ENCODE peak calls at places on chromosomes 4 and X, in eight cellular contexts. One of them, this sample, is unnamed.

GRCh38 chrX:107857815-107858214 is 32.1 kb downstream of the MID2 start:
- DNase-seq in LHCN-M2: no peak
- DNase-seq in tibial artery: no peak
- DNase-seq in astrocyte: no peak
- DNase-seq in stimulated activated CD8-positive, alpha-beta memory T cell treated with anti-CD3 and anti-CD28 coated beads, Interleukin-7, amount 100 ng/mL, for 24 hours: no peak
- DNase-seq in lung: no peak
- DNase-seq in WTC11: no peak
- DNase-seq in right lobe of liver: no peak
- DNase-seq in this sample: no peak

GRCh38 chr4:83281326-83281725 is 3.3 kb downstream of the COQ2 start:
- DNase-seq in LHCN-M2: no peak
- DNase-seq in tibial artery: no peak
- DNase-seq in astrocyte: no peak
- DNase-seq in stimulated activated CD8-positive, alpha-beta memory T cell treated with anti-CD3 and anti-CD28 coated beads, Interleukin-7, amount 100 ng/mL, for 24 hours: no peak
- DNase-seq in lung: no peak
- DNase-seq in WTC11: no peak
- DNase-seq in right lobe of liver: no peak
- DNase-seq in this sample: no peak

GRCh38 chrX:101931104-101931493 is 728 bp downstream of the ZMAT1 start:
- DNase-seq in LHCN-M2: no peak
- DNase-seq in tibial artery: no peak
- DNase-seq in astrocyte: no peak
- DNase-seq in stimulated activated CD8-positive, alpha-beta memory T cell treated with anti-CD3 and anti-CD28 coated beads, Interleukin-7, amount 100 ng/mL, for 24 hours: no peak
- DNase-seq in lung: no peak
- DNase-seq in WTC11: no peak
- DNase-seq in right lobe of liver: no peak
- DNase-seq in this sample: no peak

GRCh38 chrX:133412246-133412645 is 3.0 kb downstream of the GPC4 start:
- DNase-seq in LHCN-M2: no peak
- DNase-seq in tibial artery: no peak
- DNase-seq in astrocyte: peak
- DNase-seq in stimulated activated CD8-positive, alpha-beta memory T cell treated with anti-CD3 and anti-CD28 coated beads, Interleukin-7, amount 100 ng/mL, for 24 hours: no peak
- DNase-seq in lung: no peak
- DNase-seq in WTC11: no peak
- DNase-seq in right lobe of liver: no peak
- DNase-seq in this sample: no peak

GRCh38 chr4:138561276-138561880 is 319.2 kb upstream of the SLC7A11 start:
- DNase-seq in LHCN-M2: no peak
- DNase-seq in tibial artery: no peak
- DNase-seq in astrocyte: no peak
- DNase-seq in stimulated activated CD8-positive, alpha-beta memory T cell treated with anti-CD3 and anti-CD28 coated beads, Interleukin-7, amount 100 ng/mL, for 24 hours: no peak
- DNase-seq in lung: no peak
- DNase-seq in WTC11: no peak
- DNase-seq in right lobe of liver: no peak
- DNase-seq in this sample: no peak

GRCh38 chr4:5758741-5759140 is 47.7 kb downstream of the EVC start:
- DNase-seq in LHCN-M2: peak
- DNase-seq in tibial artery: no peak
- DNase-seq in astrocyte: peak
- DNase-seq in stimulated activated CD8-positive, alpha-beta memory T cell treated with anti-CD3 and anti-CD28 coated beads, Interleukin-7, amount 100 ng/mL, for 24 hours: peak
- DNase-seq in lung: no peak
- DNase-seq in WTC11: no peak
- DNase-seq in right lobe of liver: no peak
- DNase-seq in this sample: no peak

GRCh38 chr4:102694791-102695190 is 66.0 kb downstream of the MANBA start:
- DNase-seq in LHCN-M2: peak
- DNase-seq in tibial artery: no peak
- DNase-seq in astrocyte: no peak
- DNase-seq in stimulated activated CD8-positive, alpha-beta memory T cell treated with anti-CD3 and anti-CD28 coated beads, Interleukin-7, amount 100 ng/mL, for 24 hours: no peak
- DNase-seq in lung: no peak
- DNase-seq in WTC11: no peak
- DNase-seq in right lobe of liver: no peak
- DNase-seq in this sample: no peak

GRCh38 chr4:123554819-123555499 is 158.4 kb downstream of the SPRY1 start:
- DNase-seq in LHCN-M2: peak
- DNase-seq in tibial artery: peak
- DNase-seq in astrocyte: peak
- DNase-seq in stimulated activated CD8-positive, alpha-beta memory T cell treated with anti-CD3 and anti-CD28 coated beads, Interleukin-7, amount 100 ng/mL, for 24 hours: no peak
- DNase-seq in lung: no peak
- DNase-seq in WTC11: no peak
- DNase-seq in right lobe of liver: no peak
- DNase-seq in this sample: no peak

GRCh38 chrX:129323115-129323514 is 200.2 kb downstream of the SMARCA1 start:
- DNase-seq in LHCN-M2: no peak
- DNase-seq in tibial artery: no peak
- DNase-seq in astrocyte: peak
- DNase-seq in stimulated activated CD8-positive, alpha-beta memory T cell treated with anti-CD3 and anti-CD28 coated beads, Interleukin-7, amount 100 ng/mL, for 24 hours: no peak
- DNase-seq in lung: no peak
- DNase-seq in WTC11: no peak
- DNase-seq in right lobe of liver: no peak
- DNase-seq in this sample: no peak

GRCh38 chr4:37760840-37761239 is 65.6 kb upstream of the PGM2 start:
- DNase-seq in LHCN-M2: no peak
- DNase-seq in tibial artery: no peak
- DNase-seq in astrocyte: peak
- DNase-seq in stimulated activated CD8-positive, alpha-beta memory T cell treated with anti-CD3 and anti-CD28 coated beads, Interleukin-7, amount 100 ng/mL, for 24 hours: no peak
- DNase-seq in lung: no peak
- DNase-seq in WTC11: no peak
- DNase-seq in right lobe of liver: no peak
- DNase-seq in this sample: no peak

GRCh38 chrX:17033225-17033624 is 86.8 kb downstream of the REPS2 start:
- DNase-seq in LHCN-M2: peak
- DNase-seq in tibial artery: no peak
- DNase-seq in astrocyte: no peak
- DNase-seq in stimulated activated CD8-positive, alpha-beta memory T cell treated with anti-CD3 and anti-CD28 coated beads, Interleukin-7, amount 100 ng/mL, for 24 hours: no peak
- DNase-seq in lung: no peak
- DNase-seq in WTC11: no peak
- DNase-seq in right lobe of liver: no peak
- DNase-seq in this sample: no peak

This sample was measured in activated gamma-delta T cell.